ENCODE peak calls at places on chromosome 6, in six cellular contexts. One of them, this sample, is unnamed.

GRCh38 chr6:115415378-115415777 is 645.3 kb downstream of the FRK start:
- DNase-seq in aorta: no peak
- DNase-seq in HS-5: no peak
- DNase-seq in heart right ventricle: no peak
- DNase-seq in stimulated activated CD4-positive, alpha-beta T cell treated with anti-CD3 and anti-CD28 coated beads, Interleukin-1b, Interleukin-23, amount 100 ng/mL, for 48 hours: no peak
- DNase-seq in cerebellar cortex: no peak
- DNase-seq in this sample: no peak

GRCh38 chr6:126716826-126717514 is 377.1 kb downstream of the CENPW start:
- DNase-seq in aorta: no peak
- DNase-seq in HS-5: no peak
- DNase-seq in heart right ventricle: no peak
- DNase-seq in stimulated activated CD4-positive, alpha-beta T cell treated with anti-CD3 and anti-CD28 coated beads, Interleukin-1b, Interleukin-23, amount 100 ng/mL, for 48 hours: no peak
- DNase-seq in cerebellar cortex: peak; percentile 25
- DNase-seq in this sample: no peak

GRCh38 chr6:137892271-137892708 is 25.2 kb downstream of the TNFAIP3 start:
- DNase-seq in aorta: no peak
- DNase-seq in HS-5: peak; percentile 60
- DNase-seq in heart right ventricle: no peak
- DNase-seq in stimulated activated CD4-positive, alpha-beta T cell treated with anti-CD3 and anti-CD28 coated beads, Interleukin-1b, Interleukin-23, amount 100 ng/mL, for 48 hours: no peak
- DNase-seq in cerebellar cortex: no peak
- DNase-seq in this sample: no peak

GRCh38 chr6:4973415-4973814 is 30.4 kb downstream of the RPP40 start:
- DNase-seq in aorta: no peak
- DNase-seq in HS-5: no peak
- DNase-seq in heart right ventricle: no peak
- DNase-seq in stimulated activated CD4-positive, alpha-beta T cell treated with anti-CD3 and anti-CD28 coated beads, Interleukin-1b, Interleukin-23, amount 100 ng/mL, for 48 hours: no peak
- DNase-seq in cerebellar cortex: no peak
- DNase-seq in this sample: no peak

GRCh38 chr6:129432738-129433137 is 277.2 kb downstream of the ARHGAP18 start:
- DNase-seq in aorta: no peak
- DNase-seq in HS-5: no peak
- DNase-seq in heart right ventricle: no peak
- DNase-seq in stimulated activated CD4-positive, alpha-beta T cell treated with anti-CD3 and anti-CD28 coated beads, Interleukin-1b, Interleukin-23, amount 100 ng/mL, for 48 hours: no peak
- DNase-seq in cerebellar cortex: no peak
- DNase-seq in this sample: no peak

GRCh38 chr6:157381631-157382621 is 936 bp downstream of the ZDHHC14 start:
- DNase-seq in aorta: peak; percentile 90
- DNase-seq in HS-5: no peak
- DNase-seq in heart right ventricle: peak; percentile 64
- DNase-seq in stimulated activated CD4-positive, alpha-beta T cell treated with anti-CD3 and anti-CD28 coated beads, Interleukin-1b, Interleukin-23, amount 100 ng/mL, for 48 hours: peak; percentile 46
- DNase-seq in cerebellar cortex: peak; percentile 46
- DNase-seq in this sample: peak; percentile 70

GRCh38 chr6:116561377-116562018 is 7.9 kb downstream of the CALHM4 start:
- DNase-seq in aorta: peak; percentile 86
- DNase-seq in HS-5: peak; percentile 67
- DNase-seq in heart right ventricle: peak; percentile 64
- DNase-seq in stimulated activated CD4-positive, alpha-beta T cell treated with anti-CD3 and anti-CD28 coated beads, Interleukin-1b, Interleukin-23, amount 100 ng/mL, for 48 hours: peak; percentile 57
- DNase-seq in cerebellar cortex: peak; percentile 80
- DNase-seq in this sample: peak; percentile 66

GRCh38 chr6:147506704-147507114 is 1.8 kb upstream of the SAMD5 start:
- DNase-seq in aorta: peak; percentile 94
- DNase-seq in HS-5: no peak
- DNase-seq in heart right ventricle: peak; percentile 79
- DNase-seq in stimulated activated CD4-positive, alpha-beta T cell treated with anti-CD3 and anti-CD28 coated beads, Interleukin-1b, Interleukin-23, amount 100 ng/mL, for 48 hours: peak; percentile 49
- DNase-seq in cerebellar cortex: peak; percentile 28
- DNase-seq in this sample: peak; percentile 75

GRCh38 chr6:113813207-113813606 is 43.9 kb upstream of the MARCKS start:
- DNase-seq in aorta: no peak
- DNase-seq in HS-5: peak; percentile 65
- DNase-seq in heart right ventricle: no peak
- DNase-seq in stimulated activated CD4-positive, alpha-beta T cell treated with anti-CD3 and anti-CD28 coated beads, Interleukin-1b, Interleukin-23, amount 100 ng/mL, for 48 hours: no peak
- DNase-seq in cerebellar cortex: no peak
- DNase-seq in this sample: no peak

GRCh38 chr6:12182676-12183075 is 107.5 kb upstream of the EDN1 start:
- DNase-seq in aorta: no peak
- DNase-seq in HS-5: no peak
- DNase-seq in heart right ventricle: no peak
- DNase-seq in stimulated activated CD4-positive, alpha-beta T cell treated with anti-CD3 and anti-CD28 coated beads, Interleukin-1b, Interleukin-23, amount 100 ng/mL, for 48 hours: no peak
- DNase-seq in cerebellar cortex: no peak
- DNase-seq in this sample: no peak

GRCh38 chr6:108171918-108172516 is 6.2 kb downstream of the NR2E1 start:
- DNase-seq in aorta: no peak
- DNase-seq in HS-5: no peak
- DNase-seq in heart right ventricle: no peak
- DNase-seq in stimulated activated CD4-positive, alpha-beta T cell treated with anti-CD3 and anti-CD28 coated beads, Interleukin-1b, Interleukin-23, amount 100 ng/mL, for 48 hours: no peak
- DNase-seq in cerebellar cortex: no peak
- DNase-seq in this sample: no peak

GRCh38 chr6:158150701-158151100 is 17.4 kb downstream of the SERAC1 start:
- DNase-seq in aorta: no peak
- DNase-seq in HS-5: peak; percentile 63
- DNase-seq in heart right ventricle: no peak
- DNase-seq in stimulated activated CD4-positive, alpha-beta T cell treated with anti-CD3 and anti-CD28 coated beads, Interleukin-1b, Interleukin-23, amount 100 ng/mL, for 48 hours: no peak
- DNase-seq in cerebellar cortex: no peak
- DNase-seq in this sample: no peak

GRCh38 chr6:17045581-17046322 is 56.1 kb upstream of the STMND1 start:
- DNase-seq in aorta: no peak
- DNase-seq in HS-5: no peak
- DNase-seq in heart right ventricle: peak; percentile 10
- DNase-seq in stimulated activated CD4-positive, alpha-beta T cell treated with anti-CD3 and anti-CD28 coated beads, Interleukin-1b, Interleukin-23, amount 100 ng/mL, for 48 hours: no peak
- DNase-seq in cerebellar cortex: no peak
- DNase-seq in this sample: no peak

GRCh38 chr6:125363360-125364121 is 61.8 kb upstream of the HDDC2 start:
- DNase-seq in aorta: peak; percentile 87
- DNase-seq in HS-5: no peak
- DNase-seq in heart right ventricle: peak; percentile 70
- DNase-seq in stimulated activated CD4-positive, alpha-beta T cell treated with anti-CD3 and anti-CD28 coated beads, Interleukin-1b, Interleukin-23, amount 100 ng/mL, for 48 hours: no peak
- DNase-seq in cerebellar cortex: no peak
- DNase-seq in this sample: no peak